ENCODE peak calls at places on chromosomes 13 and 19, in four cellular contexts. E, M, O and H are unnamed samples.

GRCh38 chr19:35879770-35880317 is 11.5 kb downstream of the APLP1 start:
- DNase-seq in E (peak), M (peak), O (peak), H (peak)

GRCh38 chr19:30887042-30887441 is 462.2 kb downstream of the TSHZ3 start:
- DNase-seq in E (no peak), M (no peak), O (no peak), H (no peak)

GRCh38 chr19:7918615-7919421 is 1.3 kb upstream of the SNAPC2 start:
- DNase-seq in E (no peak), M (no peak), O (no peak), H (no peak)

GRCh38 chr13:80923907-80924306 is 583.0 kb upstream of the SPRY2 start:
- DNase-seq in E (no peak), M (no peak), O (no peak), H (no peak)

GRCh38 chr13:46679369-46680180 is 117.4 kb downstream of the ESD start:
- DNase-seq in E (no peak), M (peak), O (no peak), H (peak)

GRCh38 chr19:55487884-55488687 is at the start of gene SSC5D:
- DNase-seq in E (peak), M (no peak), O (no peak), H (no peak)

GRCh38 chr13:39485314-39485700 is 117.7 kb downstream of the LHFPL6 start:
- DNase-seq in E (no peak), M (no peak), O (no peak), H (no peak)

GRCh38 chr19:49890349-49891311 is 6.1 kb downstream of the IL4I1 start:
- DNase-seq in E (no peak), M (peak), O (no peak), H (no peak)

GRCh38 chr19:42253245-42254082 is 1.5 kb downstream of the ERF start:
- DNase-seq in E (peak), M (peak), O (no peak), H (peak)